ENCODE peak calls at places on chromosome 10, in five cellular contexts. H is psoas muscle; C is HepG2; X is CD4-positive, alpha-beta memory T cell; D is effector memory CD4-positive, alpha-beta T cell. E is an unnamed sample.
A peak's percentile ranks its signal among the peaks of the same experiment; 100 is the strongest.

GRCh38 chr10:43211030-43211429 is 55.8 kb downstream of the RASGEF1A start:
- DNase-seq in H (peak; percentile 1), C (no peak), X (no peak), D (no peak), E (no peak)

GRCh38 chr10:71840936-71841335 is 10.1 kb downstream of the PSAP start:
- DNase-seq in H (no peak), C (no peak), X (no peak), D (no peak), E (no peak)

GRCh38 chr10:17145239-17145638 is 15.6 kb upstream of the CUBN start:
- DNase-seq in H (no peak), C (peak; percentile 29), X (no peak), D (no peak), E (no peak)

GRCh38 chr10:114304566-114305421 is 65.7 kb downstream of the VWA2 start:
- DNase-seq in H (peak; percentile 36), C (no peak), X (peak; percentile 50), D (peak; percentile 33), E (peak; percentile 80)

GRCh38 chr10:77179015-77179695 is 458.5 kb downstream of the KCNMA1 start:
- DNase-seq in H (peak; percentile 45), C (no peak), X (no peak), D (no peak), E (no peak)

GRCh38 chr10:91162050-91162494 is 58.4 kb upstream of the PCGF5 start:
- DNase-seq in H (peak; percentile 28), C (peak; percentile 6), X (peak; percentile 6), D (peak; percentile 6), E (peak; percentile 38)

GRCh38 chr10:129949411-129950335 is 14.4 kb downstream of the EBF3 start:
- DNase-seq in H (peak; percentile 68), C (no peak), X (no peak), D (no peak), E (no peak)

GRCh38 chr10:70432561-70433263 is 8.8 kb downstream of the NODAL start:
- DNase-seq in H (no peak), C (no peak), X (no peak), D (no peak), E (no peak)

GRCh38 chr10:11772575-11773288 is 30.6 kb downstream of the ECHDC3 start:
- DNase-seq in H (no peak), C (no peak), X (no peak), D (no peak), E (no peak)

GRCh38 chr10:16828114-16828568 is 10.9 kb upstream of the RSU1 start:
- DNase-seq in H (peak; percentile 25), C (peak; percentile 69), X (peak; percentile 69), D (no peak), E (peak; percentile 86)

DNA sequence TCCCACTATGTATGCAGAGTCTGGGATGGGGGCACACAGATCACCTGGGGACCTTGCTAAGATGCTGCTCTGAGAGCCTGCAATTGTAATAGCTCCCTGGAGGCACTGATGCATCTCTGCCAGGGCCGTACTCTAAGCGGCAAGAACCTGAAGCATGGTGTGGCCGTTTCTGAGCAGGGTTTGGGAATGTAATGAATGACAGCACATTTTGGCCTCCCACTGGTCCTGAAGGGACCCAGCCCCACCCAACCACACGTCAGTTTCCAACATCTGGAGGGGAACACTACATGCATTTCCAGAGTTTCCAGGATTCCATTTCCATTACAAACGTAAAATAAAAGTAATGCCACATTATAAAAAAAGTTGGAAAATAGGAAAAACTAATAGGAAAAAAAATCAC is 14.0 kb downstream of the ZCCHC24 start:
- DNase-seq in H (no peak), C (no peak), X (no peak), D (no peak), E (no peak)
- H3K4me1 ChIP-seq in H (peaks cover 42% of the 10 kb centered on the region), C (peaks cover 45% of the 10 kb centered on the region), X (no peaks in the 10 kb centered on the region), D (no peaks in the 10 kb centered on the region), E (no peaks in the 10 kb centered on the region)

GRCh38 chr10:126949161-126949503 is 43.9 kb downstream of the DOCK1 start:
- DNase-seq in H (no peak), C (no peak), X (no peak), D (no peak), E (no peak)
- H3K9me3 ChIP-seq in H (no peaks in the 10 kb centered on the region), C (peaks cover 49% of the 10 kb centered on the region), X (no peaks in the 10 kb centered on the region), D (no peaks in the 10 kb centered on the region), E (peaks cover 57% of the 10 kb centered on the region)

DNA sequence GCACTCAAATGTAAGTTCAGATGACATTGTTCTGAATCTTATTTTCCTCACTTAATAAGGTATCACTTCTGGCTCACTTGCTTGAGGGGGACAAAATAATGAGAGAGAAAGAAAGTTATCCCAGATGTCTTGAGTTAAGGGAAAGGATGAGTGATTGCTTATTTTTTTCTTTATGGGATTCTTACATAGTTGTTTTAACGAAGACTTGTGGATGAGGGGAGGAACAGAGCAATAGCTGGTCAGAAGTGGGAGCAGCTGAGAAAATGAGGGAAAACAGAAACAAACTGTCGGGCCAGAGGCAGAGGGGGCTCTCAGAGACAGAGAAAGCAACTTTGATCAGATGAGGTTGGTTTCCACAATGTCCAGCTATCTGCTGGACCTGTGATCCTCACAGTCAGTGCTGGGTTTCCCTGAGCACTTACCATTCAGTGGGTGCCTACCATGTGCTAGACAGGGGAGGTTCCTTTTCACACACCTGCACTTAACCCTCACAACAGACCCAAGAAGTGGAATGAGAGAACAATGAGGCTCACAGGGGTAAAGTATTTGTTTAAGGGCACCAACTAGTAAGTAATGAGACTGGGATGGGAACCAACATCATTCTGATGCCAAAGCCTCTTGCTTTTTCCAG is 64.2 kb downstream of the BICC1 start:
- DNase-seq in H (no peak), C (no peak), X (no peak), D (no peak), E (no peak)
- H3K27ac ChIP-seq in H (peak overlapping the region; percentile 11), C (no peak overlapping the region), X (no peak overlapping the region), D (no peak overlapping the region), E (no peak overlapping the region)

DNA sequence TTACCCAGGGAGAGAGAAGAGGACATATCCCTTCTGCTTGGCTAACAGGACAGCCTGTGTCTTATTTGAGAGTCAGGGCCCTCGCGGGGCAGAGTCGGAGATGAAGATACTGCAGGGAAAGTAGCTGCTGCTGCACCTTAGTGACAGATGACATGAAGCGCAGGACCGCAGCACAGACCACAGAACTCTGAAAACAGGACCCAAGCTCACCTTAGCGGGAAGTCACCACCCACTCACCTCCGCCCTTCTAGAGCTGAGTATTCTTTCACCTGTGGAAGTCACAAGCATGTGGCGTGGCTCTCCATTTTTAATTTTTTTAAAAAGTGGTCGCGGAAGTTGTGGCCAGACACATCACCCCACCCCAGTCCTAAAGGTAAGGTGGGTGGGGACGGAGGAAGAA is 191.4 kb downstream of the FAM107B start:
- DNase-seq in H (no peak), C (no peak), X (peak; percentile 89), D (peak; percentile 80), E (no peak)
- H3K4me1 ChIP-seq in H (no peaks in the 10 kb centered on the region), C (peaks cover 83% of the 10 kb centered on the region), X (peaks cover 99% of the 10 kb centered on the region), D (peaks cover 58% of the 10 kb centered on the region), E (peaks cover 32% of the 10 kb centered on the region)

GRCh38 chr10:108779501-108779900 is 1143.8 kb downstream of the XPNPEP1 start:
- DNase-seq in H (no peak), C (no peak), X (no peak), D (no peak), E (no peak)
- H3K9me3 ChIP-seq in H (peaks cover 6% of the 10 kb centered on the region), C (peaks cover 83% of the 10 kb centered on the region), X (no peaks in the 10 kb centered on the region), D (no peaks in the 10 kb centered on the region), E (peaks cover 10% of the 10 kb centered on the region)

DNA sequence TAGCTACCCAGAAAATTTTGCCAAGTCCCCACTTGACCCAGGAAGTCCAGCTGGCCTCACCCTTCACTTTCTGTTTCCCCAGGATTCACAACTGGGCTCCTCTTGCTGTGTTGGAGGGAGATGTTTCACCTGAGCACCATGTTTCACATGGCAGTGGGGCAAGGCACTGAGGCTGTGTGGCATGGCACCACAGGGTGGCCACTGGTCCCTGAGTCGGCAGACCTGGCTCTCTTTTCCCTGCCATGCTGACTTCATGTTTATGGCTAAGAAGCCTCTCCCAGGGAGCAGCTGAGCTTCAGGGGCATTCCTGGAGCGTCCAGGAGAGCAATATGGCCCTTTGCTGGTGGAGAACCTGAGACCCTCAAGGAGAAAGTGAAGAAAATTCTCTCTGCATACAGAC is 266.9 kb downstream of the RPS24 start:
- DNase-seq in H (no peak), C (no peak), X (no peak), D (no peak), E (no peak)
- H3K27ac ChIP-seq in H (no peak overlapping the region), C (no peak overlapping the region), X (no peak overlapping the region), D (no peak overlapping the region), E (no peak overlapping the region)

GRCh38 chr10:112352044-112352443 is 21.9 kb upstream of the ACSL5 start:
- DNase-seq in H (no peak), C (peak; percentile 51), X (no peak), D (no peak), E (no peak)

GRCh38 chr10:112359606-112360307 is 14.2 kb upstream of the ACSL5 start:
- DNase-seq in H (no peak), C (no peak), X (no peak), D (no peak), E (no peak)

GRCh38 chr10:112360308-112361270 is 13.3 kb upstream of the ACSL5 start:
- DNase-seq in H (peak; percentile 49), C (no peak), X (no peak), D (no peak), E (no peak)

GRCh38 chr10:112353046-112353445 is 20.9 kb upstream of the ACSL5 start:
- DNase-seq in H (no peak), C (no peak), X (no peak), D (no peak), E (no peak)

DNA sequence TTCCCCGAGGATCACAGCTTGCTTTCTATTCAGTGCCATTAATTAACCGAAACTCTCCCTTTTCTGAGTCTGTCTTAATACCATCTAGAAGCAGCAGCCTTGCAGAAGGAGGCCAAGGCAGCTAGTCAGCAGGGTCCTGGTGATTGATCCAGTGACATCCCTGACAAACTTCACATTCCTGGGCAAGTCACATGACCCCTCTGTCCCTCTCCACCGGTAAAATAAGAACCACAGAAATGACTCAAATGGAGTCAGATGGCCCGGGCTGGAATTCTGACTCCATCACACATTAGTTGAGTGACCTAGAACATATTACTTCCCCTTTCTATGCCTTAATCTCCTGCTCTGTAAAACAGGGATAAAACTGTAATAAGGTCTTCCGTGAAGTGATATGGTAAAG is 17.2 kb upstream of the ACSL5 start:
- DNase-seq in H (no peak), C (no peak), X (no peak), D (no peak), E (no peak)
- H3K4me1 ChIP-seq in H (peaks cover 5% of the 10 kb centered on the region), C (peaks cover 36% of the 10 kb centered on the region), X (no peaks in the 10 kb centered on the region), D (no peaks in the 10 kb centered on the region), E (no peaks in the 10 kb centered on the region)

GRCh38 chr10:37549054-37549453 is 308.4 kb downstream of the ZNF248 start:
- DNase-seq in H (no peak), C (no peak), X (no peak), D (no peak), E (no peak)
- H3K9me3 ChIP-seq in H (no peaks in the 10 kb centered on the region), C (no peaks in the 10 kb centered on the region), X (no peaks in the 10 kb centered on the region), D (no peaks in the 10 kb centered on the region), E (no peaks in the 10 kb centered on the region)

DNA sequence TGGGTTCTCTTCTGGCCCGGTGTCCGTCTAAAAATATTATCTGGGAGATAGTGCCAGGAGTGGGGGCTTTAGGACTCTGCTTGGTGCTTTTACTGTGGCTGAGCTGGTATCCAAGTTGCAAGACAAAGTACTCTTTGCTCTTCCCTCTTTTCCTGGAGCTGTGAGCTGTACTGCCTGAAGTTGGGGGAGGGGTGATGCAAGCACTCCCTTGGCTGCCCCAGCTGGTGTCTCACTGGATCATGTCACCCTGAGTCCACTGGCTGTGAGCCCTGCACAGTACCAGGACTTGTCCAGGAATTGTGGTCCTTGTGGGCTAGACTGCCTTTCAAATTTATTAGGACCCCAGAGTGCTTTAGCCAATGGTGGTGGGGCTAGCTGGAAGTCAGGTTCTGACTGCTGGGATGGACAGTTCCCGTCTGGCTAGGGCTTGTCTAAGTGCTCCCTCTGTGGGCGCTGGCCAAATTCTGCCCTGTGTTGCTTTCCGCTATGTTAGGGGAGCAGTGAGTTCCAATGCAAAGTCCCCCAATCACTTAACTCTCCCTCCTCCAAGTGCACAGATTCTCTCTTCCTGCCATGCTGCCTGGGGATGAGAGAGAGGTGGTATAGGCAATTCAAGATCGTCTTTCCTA is 13.1 kb downstream of the CC2D2B start:
- DNase-seq in H (no peak), C (no peak), X (no peak), D (no peak), E (no peak)
- H3K27ac ChIP-seq in H (no peak overlapping the region), C (no peak overlapping the region), X (no peak overlapping the region), D (no peak overlapping the region), E (no peak overlapping the region)

E was measured in Karpas-422.